ENCODE peak calls at places on chromosomes 13 and 19, in six cellular contexts. U, X, Z, J, F and G are unnamed samples.

GRCh38 chr13:97911311-97912138 is 42.0 kb upstream of the IPO5 start:
- DNase-seq in J (no peak), X (no peak), Z (peak; percentile 2), U (peak; percentile 40), F (no peak), G (peak; percentile 65)

GRCh38 chr19:38055655-38056521 is 148.9 kb downstream of the SIPA1L3 start:
- DNase-seq in X (peak; percentile 89), Z (no peak), U (no peak), J (no peak), F (no peak), G (no peak)

GRCh38 chr19:17281391-17282304 is at the start of gene ANKLE1:
- DNase-seq in Z (peak; percentile 73), U (peak; percentile 61), J (peak; percentile 80), X (no peak), F (peak; percentile 35), G (no peak)

GRCh38 chr13:51000576-51001260 is 91.1 kb downstream of the RNASEH2B start:
- DNase-seq in J (no peak), Z (no peak), U (peak; percentile 29), F (no peak), X (peak; percentile 79), G (peak; percentile 89)

GRCh38 chr19:39126593-39127187 is 1.1 kb downstream of the PAK4 start:
- DNase-seq in X (peak; percentile 25), U (peak; percentile 59), F (no peak), Z (no peak), J (no peak), G (peak; percentile 45)

GRCh38 chr19:48396871-48397176 is 3.4 kb downstream of the GRIN2D start:
- DNase-seq in J (no peak), U (no peak), X (no peak), F (no peak), Z (no peak), G (no peak)

GRCh38 chr19:5147074-5147970 is 178.4 kb downstream of the KDM4B start:
- DNase-seq in Z (no peak), X (no peak), J (no peak), F (no peak), U (no peak), G (no peak)

GRCh38 chr13:49410006-49410405 is 33.9 kb downstream of the CAB39L start:
- DNase-seq in Z (no peak), X (no peak), J (no peak), U (no peak), F (no peak), G (peak; percentile 29)

GRCh38 chr13:74487091-74487722 is 353.0 kb upstream of the KLF12 start:
- DNase-seq in U (no peak), X (no peak), Z (no peak), J (no peak), F (no peak), G (no peak)

GRCh38 chr13:26743971-26744370 is 16.6 kb downstream of the GPR12 start:
- DNase-seq in F (no peak), Z (no peak), U (no peak), J (no peak), X (peak; percentile 24), G (no peak)

GRCh38 chr19:18145391-18145999 is 7.5 kb upstream of the PIK3R2 start:
- DNase-seq in X (no peak), J (no peak), F (no peak), Z (no peak), U (no peak), G (no peak)

GRCh38 chr13:35954207-35954560 is 177.0 kb downstream of the DCLK1 start:
- DNase-seq in U (no peak), X (no peak), Z (no peak), F (no peak), J (no peak), G (no peak)

GRCh38 chr13:48896312-48896711 is 79.4 kb upstream of the FNDC3A start:
- DNase-seq in X (no peak), J (no peak), U (peak; percentile 11), Z (no peak), F (no peak), G (peak; percentile 84)

GRCh38 chr13:76737526-76737925 is 148.7 kb downstream of the KCTD12 start:
- DNase-seq in X (no peak), J (no peak), U (no peak), F (no peak), Z (no peak), G (no peak)

GRCh38 chr13:44764334-44764733 is 188.2 kb upstream of the TSC22D1 start:
- DNase-seq in U (no peak), X (no peak), F (no peak), Z (no peak), J (no peak), G (no peak)

GRCh38 chr19:1860133-1860775 is 3.1 kb downstream of the KLF16 start:
- DNase-seq in X (no peak), U (peak; percentile 73), Z (peak; percentile 65), J (peak; percentile 84), F (no peak), G (peak; percentile 75)

GRCh38 chr19:4776436-4777205 is 14.9 kb upstream of the FEM1A start:
- DNase-seq in Z (no peak), F (no peak), U (peak; percentile 51), J (no peak), X (no peak), G (no peak)

GRCh38 chr19:6213266-6213595 is 66.5 kb downstream of the MLLT1 start:
- DNase-seq in X (no peak), Z (no peak), U (no peak), F (no peak), J (peak; percentile 54), G (no peak)

GRCh38 chr19:888615-889385 is 4.2 kb downstream of the MED16 start:
- DNase-seq in F (no peak), Z (no peak), U (no peak), J (no peak), X (no peak), G (no peak)